ENCODE peak calls at places on chromosomes 16 and 17, in four cellular contexts. R, F, E and Q are unnamed samples. For H3K4me1, the result is how much of the 10 kb centered on the place peaks cover.

GRCh38 chr17:2295575-2295974 is 8.0 kb downstream of the SMG6 start:
- DNase-seq in R (no peak), F (no peak), E (no peak), Q (no peak)

GRCh38 chr16:47143329-47143676 is 442 bp downstream of the NETO2 start:
- DNase-seq in E (no peak), F (no peak), R (peak), Q (peak)

GRCh38 chr16:22782299-22782698 is 31.7 kb upstream of the HS3ST2 start:
- DNase-seq in R (no peak), E (no peak), F (no peak), Q (peak)

GRCh38 chr16:70250748-70251650 is 741 bp downstream of the EXOSC6 start:
- DNase-seq in F (no peak), E (no peak), R (peak), Q (peak)

GRCh38 chr16:68013440-68013839 is 2.3 kb downstream of the DPEP2NB start:
- DNase-seq in F (no peak), R (no peak), E (no peak), Q (no peak)

GRCh38 chr17:62750502-62751349 is 57.4 kb downstream of the MARCHF10 start:
- DNase-seq in E (peak), F (no peak), R (no peak), Q (no peak)

GRCh38 chr16:84810518-84811273 is 9.1 kb upstream of the CRISPLD2 start:
- DNase-seq in E (no peak), F (peak), R (no peak), Q (no peak)

GRCh38 chr17:8693328-8693727 is 51.3 kb downstream of the CCDC42 start:
- DNase-seq in E (no peak), R (no peak), F (no peak), Q (no peak)

GRCh38 chr16:14455577-14455976 is 174.5 kb downstream of the PARN start:
- DNase-seq in E (no peak), R (peak), F (no peak), Q (peak)

GRCh38 chr17:50052241-50052788 is 3.6 kb upstream of the ITGA3 start:
- DNase-seq in R (no peak), E (no peak), F (no peak), Q (no peak)

GRCh38 chr16:27436065-27436464 is 34.1 kb downstream of the IL21R start:
- DNase-seq in E (no peak), F (no peak), R (no peak), Q (no peak)

GRCh38 chr17:38395090-38395489 is 33.2 kb upstream of the ARHGAP23 start:
- DNase-seq in R (no peak), E (no peak), F (no peak), Q (no peak)

GRCh38 chr16:67936876-67937605 is 391 bp upstream of the PSMB10 start:
- DNase-seq in R (no peak), F (peak), E (no peak), Q (peak)

GRCh38 chr17:41792835-41793748 is 6.6 kb upstream of the JUP start:
- DNase-seq in E (no peak), R (peak), F (no peak), Q (peak)

GRCh38 chr16:60945225-60945624 is 1091.0 kb downstream of the CDH8 start:
- DNase-seq in R (peak), F (no peak), E (peak), Q (peak)

GRCh38 chr17:4980644-4981216 is 6.7 kb downstream of the CAMTA2 start:
- DNase-seq in R (peak), F (no peak), E (no peak), Q (peak)

GRCh38 chr17:44315760-44316731 is 7.6 kb downstream of the RUNDC3A start:
- DNase-seq in E (no peak), F (no peak), R (no peak), Q (peak)

GRCh38 chr16:52069866-52070265 is 477.1 kb downstream of the TOX3 start:
- DNase-seq in E (no peak), R (peak), F (no peak), Q (no peak)

GRCh38 chr16:16857603-16858283 is 478.8 kb downstream of the NPIPA7 start:
- DNase-seq in F (no peak), E (no peak), R (peak), Q (no peak)

GRCh38 chr16:19710991-19711545 is 7.0 kb downstream of the KNOP1 start:
- DNase-seq in E (no peak), F (no peak), R (no peak), Q (no peak)

GRCh38 chr17:205817-206216 is 24.4 kb upstream of the DOC2B start:
- DNase-seq in R (no peak), F (no peak), E (no peak), Q (no peak)

GRCh38 chr17:207775-208174 is 26.3 kb upstream of the DOC2B start:
- DNase-seq in E (no peak), F (no peak), R (no peak), Q (no peak)

GRCh38 chr17:204427-205175 is 23.2 kb upstream of the DOC2B start:
- DNase-seq in R (no peak), F (no peak), E (no peak), Q (no peak)

GRCh38 chr17:206941-207560 is 25.6 kb upstream of the DOC2B start:
- DNase-seq in R (no peak), F (no peak), E (no peak), Q (no peak)

DNA sequence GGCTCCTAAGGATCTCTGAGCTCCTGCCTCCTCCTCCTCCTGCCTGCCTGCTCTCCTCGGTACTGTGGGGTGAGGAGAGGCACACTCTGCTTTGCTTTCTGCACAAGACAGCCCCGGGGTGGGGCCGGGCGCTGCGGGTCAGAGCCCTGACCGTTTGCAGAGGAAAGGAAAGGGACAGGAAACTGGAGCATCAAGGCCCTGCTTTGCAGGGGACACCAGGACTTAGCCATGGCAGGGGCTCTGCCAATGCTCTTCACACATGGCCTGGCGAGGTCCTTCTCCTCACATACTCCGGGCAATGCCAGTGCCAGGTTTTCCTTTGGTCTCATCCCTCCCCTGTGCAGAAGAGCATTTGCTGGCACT is 23.7 kb upstream of the DOC2B start:
- DNase-seq in R (no peak), F (no peak), E (no peak), Q (no peak)
- TF ChIP-seq HDAC2 in R (no peak), F (no peak), E (no peak), Q (no peak)

GRCh38 chr17:45907720-45908395 is 13.5 kb downstream of the MAPT start:
- DNase-seq in E (no peak), F (no peak), R (no peak), Q (no peak)
- H3K4me1 ChIP-seq in E (under half), F (under half), R (under half), Q (under half)

GRCh38 chr17:28728364-28729200 is at the start of gene NEK8:
- DNase-seq in R (peak), E (no peak), F (peak), Q (peak)
- TF ChIP-seq POLR2AphosphoS5 in R (peak), E (peak), F (peak), Q (peak)

GRCh38 chr16:75116081-75116910 is at the start of gene LDHD:
- DNase-seq in R (peak), E (peak), F (no peak), Q (peak)
- TF ChIP-seq HDAC2 in R (peak), E (no peak), F (no peak), Q (peak)

DNA sequence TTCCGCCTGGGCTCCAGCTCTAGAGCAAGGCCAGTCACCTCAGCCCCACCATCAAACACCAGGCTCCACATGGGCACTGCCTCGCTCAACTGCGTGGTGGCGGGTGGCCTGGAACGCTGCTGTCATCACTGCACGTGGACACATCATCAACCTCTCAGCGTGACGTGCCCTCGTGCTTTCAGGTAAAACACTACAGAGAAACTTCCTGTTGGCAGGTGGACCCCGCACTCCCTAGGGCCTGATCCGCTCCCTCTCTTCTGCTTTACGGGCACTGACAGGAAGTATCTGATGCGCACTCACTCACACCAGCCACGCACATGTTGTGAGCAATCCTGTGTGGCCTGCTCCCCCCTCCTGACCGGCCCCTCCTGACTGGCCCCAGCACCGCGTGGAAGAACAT is 87.4 kb downstream of the ANKRD11 start:
- DNase-seq in F (no peak), R (no peak), E (no peak), Q (no peak)
- H3K4me1 ChIP-seq in F (under half), R (half or more), E (under half), Q (under half)

GRCh38 chr17:58265902-58266875 is 14.5 kb downstream of the MPO start:
- DNase-seq in R (no peak), E (no peak), F (no peak), Q (no peak)
- TF ChIP-seq POLR2AphosphoS5 in R (no peak), E (no peak), F (no peak), Q (no peak)

DNA sequence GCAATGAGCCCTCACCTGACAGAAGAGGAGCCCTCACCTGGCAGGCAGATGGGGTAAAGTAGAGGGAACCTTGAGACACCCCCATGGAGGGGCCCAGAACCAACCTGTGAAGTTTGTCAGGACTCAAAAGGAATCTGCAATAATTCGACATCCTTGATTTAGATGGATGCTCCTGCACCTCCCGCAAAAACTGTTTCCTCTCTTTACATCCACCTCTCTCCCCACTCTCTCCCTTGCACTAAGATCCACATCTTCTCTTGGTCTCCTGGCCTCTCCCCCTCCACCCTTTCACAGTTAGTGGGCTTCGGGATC is 34.9 kb upstream of the RBFOX3 start:
- DNase-seq in F (no peak), E (no peak), R (no peak), Q (no peak)
- TF ChIP-seq HDAC2 in F (no peak), E (no peak), R (no peak), Q (no peak)

GRCh38 chr17:77213778-77214132 is 73.0 kb downstream of the SEC14L1 start:
- DNase-seq in E (no peak), F (no peak), R (no peak), Q (no peak)

GRCh38 chr17:77212833-77213777 is 72.3 kb downstream of the SEC14L1 start:
- DNase-seq in R (no peak), F (no peak), E (no peak), Q (no peak)

GRCh38 chr17:77210946-77211541 is 70.3 kb downstream of the SEC14L1 start:
- DNase-seq in F (no peak), R (no peak), E (no peak), Q (no peak)

GRCh38 chr17:77211681-77212080 is 70.9 kb downstream of the SEC14L1 start:
- DNase-seq in R (no peak), E (no peak), F (no peak), Q (no peak)

DNA sequence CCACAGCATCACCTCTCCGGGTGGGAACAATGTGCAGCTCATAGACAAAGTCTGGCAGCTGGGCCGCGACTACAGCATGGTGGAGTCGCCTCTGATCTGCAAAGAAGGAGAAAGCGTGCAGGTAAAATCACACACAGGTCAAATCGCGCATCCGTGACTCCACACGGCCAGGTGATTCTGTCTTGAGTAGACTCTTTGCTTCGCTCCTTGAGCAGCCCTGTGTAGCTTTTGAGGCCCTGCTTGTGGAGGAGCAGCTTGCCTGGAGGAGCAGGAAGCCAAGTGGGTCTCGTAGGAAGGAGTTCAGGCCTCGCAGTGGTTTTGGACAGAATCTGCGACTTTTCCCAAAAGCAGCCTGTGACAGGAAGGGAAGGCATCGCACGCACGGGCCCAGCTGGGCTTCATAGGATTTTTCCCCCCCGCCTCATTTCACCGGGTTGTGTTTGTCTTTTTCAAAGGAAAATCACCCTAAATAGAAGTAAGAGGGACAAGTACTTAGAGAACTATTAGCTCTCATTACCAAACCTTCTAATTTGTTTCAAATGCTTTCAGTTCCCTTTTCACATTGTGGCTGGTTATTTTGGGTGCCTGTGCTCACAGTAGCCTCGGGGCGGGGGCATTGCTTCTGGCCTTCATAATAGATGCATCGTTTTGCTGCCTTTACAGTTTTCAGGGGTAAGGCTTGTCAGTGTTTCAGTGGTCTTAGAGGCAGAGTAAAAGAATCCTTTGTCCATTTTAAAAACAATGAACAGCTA is 71.5 kb downstream of the SEC14L1 start:
- DNase-seq in F (peak), E (no peak), R (no peak), Q (no peak)
- H3K4me1 ChIP-seq in F (under half), E (under half), R (under half), Q (under half)

GRCh38 chr17:32913593-32913992 is 14.4 kb upstream of the TMEM98 start:
- DNase-seq in F (no peak), E (no peak), R (no peak), Q (no peak)

GRCh38 chr17:32910769-32911168 is 17.2 kb upstream of the TMEM98 start:
- DNase-seq in R (no peak), F (no peak), E (no peak), Q (peak)

GRCh38 chr17:32914181-32914580 is 13.8 kb upstream of the TMEM98 start:
- DNase-seq in F (no peak), R (no peak), E (no peak), Q (no peak)

GRCh38 chr17:32909787-32910369 is 18.1 kb upstream of the TMEM98 start:
- DNase-seq in E (no peak), F (peak), R (peak), Q (peak)

DNA sequence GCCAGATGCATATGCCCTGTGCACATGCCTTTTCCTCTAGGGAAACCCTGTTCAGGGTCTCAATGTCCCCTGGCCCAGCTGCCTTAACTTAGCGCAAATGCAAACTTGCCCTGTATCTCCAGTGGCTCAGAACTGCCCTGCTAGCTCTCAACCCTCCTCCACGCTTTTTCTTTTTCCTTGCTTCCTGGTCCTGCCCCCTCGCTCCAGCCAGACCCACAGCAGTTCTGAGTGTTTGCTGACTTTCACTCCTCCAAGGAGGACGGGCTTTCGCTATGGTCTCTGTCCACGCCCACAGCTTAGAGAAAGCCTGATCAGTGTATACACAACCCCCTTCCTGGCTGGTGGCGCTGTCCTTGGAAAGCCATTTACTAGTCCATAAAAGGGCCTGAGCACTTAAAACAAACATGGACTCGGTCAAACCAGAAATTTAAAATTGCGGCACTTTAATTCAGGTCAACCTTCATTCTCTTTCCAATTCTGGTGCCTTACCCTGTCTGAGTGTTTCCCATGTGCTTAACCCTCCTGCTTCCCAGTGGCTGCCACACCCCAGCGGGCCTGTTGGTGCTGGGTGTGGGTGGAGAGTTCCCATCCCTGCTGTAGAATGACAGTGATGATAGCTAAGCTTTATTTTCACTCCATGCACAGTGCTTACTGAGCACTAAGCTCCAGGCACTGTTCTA is 15.6 kb upstream of the TMEM98 start:
- DNase-seq in R (peak), E (no peak), F (no peak), Q (peak)
- TF ChIP-seq POLR2AphosphoS5 in R (peak), E (no peak), F (no peak), Q (peak)